ENCODE peak calls at places on chromosomes 4 and X, in five cellular contexts. O is left ventricle myocardium superior; T is C1 segment of cervical spinal cord; Y is naive thymus-derived CD8-positive, alpha-beta T cell; A is T-helper 2 cell. M is an unnamed sample.

GRCh38 chr4:183321079-183321478 is 1.0 kb upstream of the CLDN22 start:
- DNase-seq in Y (no peak), T (no peak), A (no peak), O (no peak), M (no peak)

GRCh38 chrX:30935985-30936384 is 46.9 kb upstream of the TAB3 start:
- DNase-seq in O (no peak), Y (no peak), T (no peak), A (no peak), M (no peak)

GRCh38 chrX:72609313-72609712 is 36.7 kb upstream of the HDAC8 start:
- DNase-seq in Y (no peak), T (no peak), O (no peak), A (no peak), M (no peak)

GRCh38 chr4:88880501-88881226 is 176.3 kb downstream of the FAM13A start:
- DNase-seq in T (no peak), Y (no peak), O (no peak), A (no peak), M (no peak)

GRCh38 chr4:186096681-186097080 is 7.8 kb upstream of the FAM149A start:
- DNase-seq in Y (no peak), T (no peak), A (no peak), O (no peak), M (no peak)

GRCh38 chr4:68673143-68673542 is 2.7 kb upstream of the UGT2B15 start:
- DNase-seq in O (no peak), A (no peak), Y (no peak), T (no peak), M (no peak)

GRCh38 chr4:117085185-117085701 is at the start of gene TRAM1L1:
- DNase-seq in O (peak), T (peak), Y (no peak), A (no peak), M (peak)

GRCh38 chr4:137203601-137204000 is 328.7 kb downstream of the PCDH18 start:
- DNase-seq in A (no peak), T (no peak), Y (no peak), O (no peak), M (peak)

GRCh38 chr4:88054909-88055308 is 47.5 kb downstream of the PKD2 start:
- DNase-seq in O (no peak), Y (no peak), T (no peak), A (no peak), M (peak)

GRCh38 chrX:153523269-153523668 is 5.8 kb downstream of the ATP2B3 start:
- DNase-seq in Y (no peak), T (no peak), O (no peak), A (no peak), M (no peak)

GRCh38 chr4:112290341-112290740 is 4.6 kb upstream of the TIFA start:
- DNase-seq in Y (no peak), T (no peak), A (no peak), O (no peak), M (no peak)